ENCODE peak calls at places on chromosomes 13 and 19, in eight cellular contexts. One of them, this sample, is unnamed. For H3K4me1, the result is how much of the 10 kb centered on the place peaks cover.

GRCh38 chr19:38587562-38587961 is 30.2 kb downstream of the MAP4K1 start:
- DNase-seq in psoas muscle: no peak
- DNase-seq in CD8-positive, alpha-beta T cell: no peak
- DNase-seq in right cardiac atrium: no peak
- DNase-seq in endodermal cell: no peak
- DNase-seq in CD4-positive, CD25-positive, alpha-beta regulatory T cell: no peak
- DNase-seq in lower lobe of right lung: no peak
- DNase-seq in small intestine: no peak
- DNase-seq in this sample: no peak

GRCh38 chr19:2154587-2155075 is 3.3 kb upstream of the AP3D1 start:
- DNase-seq in psoas muscle: no peak
- DNase-seq in small intestine: no peak
- DNase-seq in CD4-positive, CD25-positive, alpha-beta regulatory T cell: no peak
- DNase-seq in lower lobe of right lung: no peak
- DNase-seq in endodermal cell: no peak
- DNase-seq in CD8-positive, alpha-beta T cell: no peak
- DNase-seq in right cardiac atrium: no peak
- DNase-seq in this sample: no peak

GRCh38 chr19:2048104-2048958 is 2.7 kb downstream of the MKNK2 start:
- DNase-seq in psoas muscle: no peak
- DNase-seq in CD8-positive, alpha-beta T cell: no peak
- DNase-seq in endodermal cell: no peak
- DNase-seq in lower lobe of right lung: no peak
- DNase-seq in CD4-positive, CD25-positive, alpha-beta regulatory T cell: no peak
- DNase-seq in small intestine: no peak
- DNase-seq in right cardiac atrium: no peak
- DNase-seq in this sample: no peak

GRCh38 chr19:3618144-3618810 is 8.3 kb downstream of the CACTIN start:
- DNase-seq in small intestine: no peak
- DNase-seq in CD4-positive, CD25-positive, alpha-beta regulatory T cell: peak
- DNase-seq in lower lobe of right lung: no peak
- DNase-seq in psoas muscle: peak
- DNase-seq in right cardiac atrium: peak
- DNase-seq in CD8-positive, alpha-beta T cell: peak
- DNase-seq in endodermal cell: peak
- DNase-seq in this sample: peak

GRCh38 chr19:41302624-41303351 is 7.2 kb upstream of the CCDC97 start:
- DNase-seq in CD8-positive, alpha-beta T cell: peak
- DNase-seq in lower lobe of right lung: no peak
- DNase-seq in small intestine: peak
- DNase-seq in endodermal cell: no peak
- DNase-seq in right cardiac atrium: no peak
- DNase-seq in psoas muscle: no peak
- DNase-seq in CD4-positive, CD25-positive, alpha-beta regulatory T cell: peak
- DNase-seq in this sample: peak

GRCh38 chr19:19527674-19528625 is 761 bp upstream of the YJEFN3 start:
- DNase-seq in lower lobe of right lung: no peak
- DNase-seq in endodermal cell: no peak
- DNase-seq in psoas muscle: no peak
- DNase-seq in CD8-positive, alpha-beta T cell: no peak
- DNase-seq in CD4-positive, CD25-positive, alpha-beta regulatory T cell: no peak
- DNase-seq in right cardiac atrium: no peak
- DNase-seq in small intestine: no peak
- DNase-seq in this sample: no peak

GRCh38 chr19:32543107-32543900 is 37.7 kb upstream of the PDCD5 start:
- DNase-seq in right cardiac atrium: no peak
- DNase-seq in lower lobe of right lung: no peak
- DNase-seq in small intestine: no peak
- DNase-seq in psoas muscle: no peak
- DNase-seq in CD8-positive, alpha-beta T cell: no peak
- DNase-seq in CD4-positive, CD25-positive, alpha-beta regulatory T cell: no peak
- DNase-seq in endodermal cell: no peak
- DNase-seq in this sample: no peak

GRCh38 chr19:1959928-1960589 is 19.1 kb downstream of the CSNK1G2 start:
- DNase-seq in CD8-positive, alpha-beta T cell: no peak
- DNase-seq in endodermal cell: no peak
- DNase-seq in right cardiac atrium: no peak
- DNase-seq in lower lobe of right lung: no peak
- DNase-seq in CD4-positive, CD25-positive, alpha-beta regulatory T cell: no peak
- DNase-seq in psoas muscle: no peak
- DNase-seq in small intestine: no peak
- DNase-seq in this sample: no peak

GRCh38 chr19:38055040-38055439 is 148.0 kb downstream of the SIPA1L3 start:
- DNase-seq in CD8-positive, alpha-beta T cell: no peak
- DNase-seq in right cardiac atrium: no peak
- DNase-seq in CD4-positive, CD25-positive, alpha-beta regulatory T cell: no peak
- DNase-seq in lower lobe of right lung: no peak
- DNase-seq in small intestine: no peak
- DNase-seq in psoas muscle: no peak
- DNase-seq in endodermal cell: peak
- DNase-seq in this sample: no peak

GRCh38 chr19:8605514-8605913 is 5.0 kb downstream of the ADAMTS10 start:
- DNase-seq in endodermal cell: no peak
- DNase-seq in psoas muscle: no peak
- DNase-seq in small intestine: no peak
- DNase-seq in lower lobe of right lung: no peak
- DNase-seq in CD8-positive, alpha-beta T cell: no peak
- DNase-seq in right cardiac atrium: no peak
- DNase-seq in CD4-positive, CD25-positive, alpha-beta regulatory T cell: no peak
- DNase-seq in this sample: no peak

GRCh38 chr19:5261151-5261890 is 79.3 kb downstream of the PTPRS start:
- DNase-seq in lower lobe of right lung: no peak
- DNase-seq in psoas muscle: no peak
- DNase-seq in small intestine: no peak
- DNase-seq in CD8-positive, alpha-beta T cell: no peak
- DNase-seq in endodermal cell: no peak
- DNase-seq in right cardiac atrium: no peak
- DNase-seq in CD4-positive, CD25-positive, alpha-beta regulatory T cell: no peak
- DNase-seq in this sample: no peak

GRCh38 chr13:94050039-94050438 is 429.4 kb downstream of the DCT start:
- DNase-seq in psoas muscle: no peak
- DNase-seq in lower lobe of right lung: no peak
- DNase-seq in small intestine: no peak
- DNase-seq in endodermal cell: no peak
- DNase-seq in right cardiac atrium: no peak
- DNase-seq in CD8-positive, alpha-beta T cell: no peak
- DNase-seq in CD4-positive, CD25-positive, alpha-beta regulatory T cell: no peak
- DNase-seq in this sample: no peak

GRCh38 chr13:31978021-31978420 is 53.6 kb upstream of the FRY start:
- DNase-seq in right cardiac atrium: no peak
- DNase-seq in lower lobe of right lung: no peak
- DNase-seq in CD4-positive, CD25-positive, alpha-beta regulatory T cell: no peak
- DNase-seq in psoas muscle: no peak
- DNase-seq in CD8-positive, alpha-beta T cell: no peak
- DNase-seq in endodermal cell: no peak
- DNase-seq in small intestine: no peak
- DNase-seq in this sample: no peak

GRCh38 chr19:34189917-34190425 is 17.7 kb downstream of the LSM14A start:
- DNase-seq in CD4-positive, CD25-positive, alpha-beta regulatory T cell: no peak
- DNase-seq in endodermal cell: no peak
- DNase-seq in psoas muscle: no peak
- DNase-seq in small intestine: no peak
- DNase-seq in right cardiac atrium: no peak
- DNase-seq in lower lobe of right lung: no peak
- DNase-seq in CD8-positive, alpha-beta T cell: no peak
- DNase-seq in this sample: no peak

GRCh38 chr19:29383696-29384095 is 142.1 kb upstream of the VSTM2B start:
- DNase-seq in endodermal cell: peak
- DNase-seq in lower lobe of right lung: no peak
- DNase-seq in psoas muscle: no peak
- DNase-seq in small intestine: no peak
- DNase-seq in CD4-positive, CD25-positive, alpha-beta regulatory T cell: no peak
- DNase-seq in right cardiac atrium: no peak
- DNase-seq in CD8-positive, alpha-beta T cell: no peak
- DNase-seq in this sample: no peak

GRCh38 chr19:41427647-41428480 is 690 bp upstream of the B3GNT8 start:
- DNase-seq in CD8-positive, alpha-beta T cell: peak
- DNase-seq in CD4-positive, CD25-positive, alpha-beta regulatory T cell: peak
- DNase-seq in lower lobe of right lung: peak
- DNase-seq in right cardiac atrium: peak
- DNase-seq in psoas muscle: peak
- DNase-seq in endodermal cell: peak
- DNase-seq in small intestine: peak
- DNase-seq in this sample: peak

GRCh38 chr13:50809133-50810090 is 34.1 kb downstream of the DLEU7 start:
- DNase-seq in psoas muscle: no peak
- DNase-seq in CD4-positive, CD25-positive, alpha-beta regulatory T cell: no peak
- DNase-seq in small intestine: no peak
- DNase-seq in CD8-positive, alpha-beta T cell: no peak
- DNase-seq in lower lobe of right lung: no peak
- DNase-seq in right cardiac atrium: no peak
- DNase-seq in endodermal cell: no peak
- DNase-seq in this sample: no peak

GRCh38 chr19:54190503-54190941 is 586 bp upstream of the TSEN34 start:
- DNase-seq in psoas muscle: peak
- DNase-seq in endodermal cell: peak
- DNase-seq in CD8-positive, alpha-beta T cell: peak
- DNase-seq in CD4-positive, CD25-positive, alpha-beta regulatory T cell: peak
- DNase-seq in small intestine: peak
- DNase-seq in lower lobe of right lung: peak
- DNase-seq in right cardiac atrium: peak
- DNase-seq in this sample: peak

GRCh38 chr13:85586422-85586831 is 212.8 kb downstream of the SLITRK6 start:
- DNase-seq in lower lobe of right lung: no peak
- DNase-seq in CD8-positive, alpha-beta T cell: no peak
- DNase-seq in endodermal cell: no peak
- DNase-seq in CD4-positive, CD25-positive, alpha-beta regulatory T cell: no peak
- DNase-seq in psoas muscle: no peak
- DNase-seq in right cardiac atrium: no peak
- DNase-seq in small intestine: no peak
- DNase-seq in this sample: no peak

GRCh38 chr19:30085394-30085793 is 143.4 kb downstream of the URI1 start:
- DNase-seq in lower lobe of right lung: peak
- DNase-seq in endodermal cell: peak
- DNase-seq in right cardiac atrium: no peak
- DNase-seq in small intestine: peak
- DNase-seq in CD4-positive, CD25-positive, alpha-beta regulatory T cell: peak
- DNase-seq in psoas muscle: no peak
- DNase-seq in CD8-positive, alpha-beta T cell: no peak
- DNase-seq in this sample: no peak

GRCh38 chr19:4557971-4558941 is 1.2 kb downstream of the SEMA6B start:
- DNase-seq in right cardiac atrium: no peak
- DNase-seq in psoas muscle: no peak
- DNase-seq in small intestine: no peak
- DNase-seq in endodermal cell: peak
- DNase-seq in CD8-positive, alpha-beta T cell: no peak
- DNase-seq in lower lobe of right lung: no peak
- DNase-seq in CD4-positive, CD25-positive, alpha-beta regulatory T cell: peak
- DNase-seq in this sample: peak

GRCh38 chr13:19059016-19059780 is 122.4 kb downstream of the TUBA3C start:
- DNase-seq in lower lobe of right lung: no peak
- DNase-seq in psoas muscle: no peak
- DNase-seq in right cardiac atrium: no peak
- DNase-seq in endodermal cell: no peak
- DNase-seq in small intestine: no peak
- DNase-seq in CD8-positive, alpha-beta T cell: no peak
- DNase-seq in CD4-positive, CD25-positive, alpha-beta regulatory T cell: no peak
- DNase-seq in this sample: no peak

GRCh38 chr19:13038306-13039210 is 43.3 kb downstream of the NFIX start:
- DNase-seq in CD8-positive, alpha-beta T cell: no peak
- DNase-seq in small intestine: no peak
- DNase-seq in CD4-positive, CD25-positive, alpha-beta regulatory T cell: no peak
- DNase-seq in right cardiac atrium: no peak
- DNase-seq in psoas muscle: no peak
- DNase-seq in endodermal cell: peak
- DNase-seq in lower lobe of right lung: no peak
- DNase-seq in this sample: no peak
- H3K4me1 ChIP-seq in CD8-positive, alpha-beta T cell: under half
- H3K4me1 ChIP-seq in small intestine: under half
- H3K4me1 ChIP-seq in CD4-positive, CD25-positive, alpha-beta regulatory T cell: under half
- H3K4me1 ChIP-seq in right cardiac atrium: half or more
- H3K4me1 ChIP-seq in psoas muscle: half or more
- H3K4me1 ChIP-seq in endodermal cell: under half
- H3K4me1 ChIP-seq in lower lobe of right lung: half or more
- H3K4me1 ChIP-seq in this sample: under half

GRCh38 chr19:6754136-6754535 is 13.1 kb downstream of the SH2D3A start:
- DNase-seq in endodermal cell: peak
- DNase-seq in small intestine: no peak
- DNase-seq in lower lobe of right lung: no peak
- DNase-seq in CD4-positive, CD25-positive, alpha-beta regulatory T cell: no peak
- DNase-seq in psoas muscle: no peak
- DNase-seq in right cardiac atrium: no peak
- DNase-seq in CD8-positive, alpha-beta T cell: no peak
- DNase-seq in this sample: no peak
- H3K4me1 ChIP-seq in endodermal cell: under half
- H3K4me1 ChIP-seq in small intestine: under half
- H3K4me1 ChIP-seq in lower lobe of right lung: under half
- H3K4me1 ChIP-seq in CD4-positive, CD25-positive, alpha-beta regulatory T cell: under half
- H3K4me1 ChIP-seq in psoas muscle: under half
- H3K4me1 ChIP-seq in right cardiac atrium: under half
- H3K4me1 ChIP-seq in CD8-positive, alpha-beta T cell: under half
- H3K4me1 ChIP-seq in this sample: under half

DNA sequence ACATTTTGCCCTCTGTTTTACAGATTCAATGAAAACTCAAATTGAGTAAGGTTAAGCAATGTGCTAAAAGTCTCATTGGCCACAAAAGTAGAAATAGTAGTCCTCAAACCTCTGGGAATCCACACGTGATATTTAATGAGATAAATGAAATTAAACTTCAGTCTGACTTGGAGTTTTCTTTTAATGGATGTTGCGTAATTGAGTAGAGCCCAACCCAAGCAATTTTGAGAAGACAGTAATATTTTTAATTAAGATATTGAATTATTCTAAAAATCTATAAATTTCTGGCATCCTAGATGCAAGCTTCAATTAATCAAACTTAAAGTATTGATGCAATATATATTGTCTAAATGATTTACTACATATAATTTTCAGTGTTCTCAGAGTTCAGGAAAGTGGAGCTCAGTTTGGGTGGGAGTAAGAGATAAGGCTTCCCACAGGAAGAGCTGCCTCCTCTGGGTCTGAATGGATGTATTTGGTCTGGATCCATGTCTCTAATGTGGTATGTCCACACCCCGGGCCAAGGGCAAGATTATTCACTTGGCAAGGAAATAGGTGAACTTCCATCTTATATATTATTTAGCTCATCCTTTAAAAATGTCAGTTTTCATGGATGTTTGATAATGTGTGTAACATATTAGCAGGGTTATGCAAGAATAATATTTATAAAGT is 6.9 kb downstream of the MBNL2 start:
- DNase-seq in lower lobe of right lung: no peak
- DNase-seq in right cardiac atrium: no peak
- DNase-seq in endodermal cell: no peak
- DNase-seq in small intestine: no peak
- DNase-seq in CD8-positive, alpha-beta T cell: no peak
- DNase-seq in CD4-positive, CD25-positive, alpha-beta regulatory T cell: no peak
- DNase-seq in psoas muscle: no peak
- DNase-seq in this sample: no peak
- H3K4me1 ChIP-seq in lower lobe of right lung: half or more
- H3K4me1 ChIP-seq in right cardiac atrium: under half
- H3K4me1 ChIP-seq in endodermal cell: under half
- H3K4me1 ChIP-seq in small intestine: under half
- H3K4me1 ChIP-seq in CD8-positive, alpha-beta T cell: under half
- H3K4me1 ChIP-seq in CD4-positive, CD25-positive, alpha-beta regulatory T cell: under half
- H3K4me1 ChIP-seq in psoas muscle: half or more
- H3K4me1 ChIP-seq in this sample: under half

GRCh38 chr13:110347088-110347487 is 40.0 kb downstream of the COL4A2 start:
- DNase-seq in CD8-positive, alpha-beta T cell: no peak
- DNase-seq in psoas muscle: no peak
- DNase-seq in right cardiac atrium: no peak
- DNase-seq in CD4-positive, CD25-positive, alpha-beta regulatory T cell: no peak
- DNase-seq in lower lobe of right lung: no peak
- DNase-seq in endodermal cell: no peak
- DNase-seq in small intestine: no peak
- DNase-seq in this sample: no peak
- H3K4me1 ChIP-seq in CD8-positive, alpha-beta T cell: under half
- H3K4me1 ChIP-seq in psoas muscle: under half
- H3K4me1 ChIP-seq in right cardiac atrium: under half
- H3K4me1 ChIP-seq in CD4-positive, CD25-positive, alpha-beta regulatory T cell: under half
- H3K4me1 ChIP-seq in lower lobe of right lung: under half
- H3K4me1 ChIP-seq in endodermal cell: under half
- H3K4me1 ChIP-seq in small intestine: under half
- H3K4me1 ChIP-seq in this sample: under half

This sample was measured in CD8-positive, alpha-beta memory T cell.